ENCODE peak calls at places on chromosomes 1 and 21, in four cellular contexts. X is heart left ventricle, C is fibroblast of pulmonary artery, P is right cardiac atrium. Q is an unnamed sample.

GRCh38 chr1:80217377-80217986 is 1211.0 kb upstream of the ADGRL4 start:
- DNase-seq in X (no peak), C (peak), P (no peak), Q (peak)

GRCh38 chr1:97806996-97807395 is 113.8 kb downstream of the DPYD start:
- DNase-seq in X (no peak), C (no peak), P (no peak), Q (no peak)

GRCh38 chr1:111738436-111739221 is 566 bp downstream of the INKA2 start:
- DNase-seq in X (peak), C (peak), P (peak), Q (peak)

GRCh38 chr1:170145691-170146676 is at the start of gene NTMT2:
- DNase-seq in X (peak), C (peak), P (peak), Q (no peak)

GRCh38 chr1:51284487-51284954 is 45.8 kb downstream of the TTC39A start:
- DNase-seq in X (peak), C (peak), P (no peak), Q (peak)

GRCh38 chr1:109619655-109620395 is at the start of gene AMPD2:
- DNase-seq in X (peak), C (peak), P (peak), Q (peak)

GRCh38 chr1:202155478-202156021 is 4.9 kb downstream of the PTPN7 start:
- DNase-seq in X (no peak), C (no peak), P (no peak), Q (peak)

GRCh38 chr1:10511494-10511885 is 36.7 kb downstream of the PEX14 start:
- DNase-seq in X (no peak), C (no peak), P (no peak), Q (no peak)

GRCh38 chr1:20538760-20539551 is 13.4 kb upstream of the FAM43B start:
- DNase-seq in X (no peak), C (no peak), P (no peak), Q (no peak)

GRCh38 chr1:18541046-18541795 is 60.5 kb downstream of the KLHDC7A start:
- DNase-seq in X (no peak), C (no peak), P (no peak), Q (no peak)

GRCh38 chr1:909861-910310 is 13.8 kb upstream of the SAMD11 start:
- DNase-seq in X (no peak), C (no peak), P (no peak), Q (peak)

GRCh38 chr1:20440785-20441200 is 45.2 kb downstream of the CAMK2N1 start:
- DNase-seq in X (no peak), C (peak), P (peak), Q (peak)

GRCh38 chr1:16215882-16216753 is 3.7 kb upstream of the ARHGEF19 start:
- DNase-seq in X (peak), C (peak), P (peak), Q (peak)

GRCh38 chr1:241513378-241513777 is 6.2 kb downstream of the FH start:
- DNase-seq in X (no peak), C (no peak), P (no peak), Q (no peak)

GRCh38 chr1:87151500-87152421 is 176.9 kb upstream of the LMO4 start:
- DNase-seq in X (peak), C (peak), P (peak), Q (peak)

DNA sequence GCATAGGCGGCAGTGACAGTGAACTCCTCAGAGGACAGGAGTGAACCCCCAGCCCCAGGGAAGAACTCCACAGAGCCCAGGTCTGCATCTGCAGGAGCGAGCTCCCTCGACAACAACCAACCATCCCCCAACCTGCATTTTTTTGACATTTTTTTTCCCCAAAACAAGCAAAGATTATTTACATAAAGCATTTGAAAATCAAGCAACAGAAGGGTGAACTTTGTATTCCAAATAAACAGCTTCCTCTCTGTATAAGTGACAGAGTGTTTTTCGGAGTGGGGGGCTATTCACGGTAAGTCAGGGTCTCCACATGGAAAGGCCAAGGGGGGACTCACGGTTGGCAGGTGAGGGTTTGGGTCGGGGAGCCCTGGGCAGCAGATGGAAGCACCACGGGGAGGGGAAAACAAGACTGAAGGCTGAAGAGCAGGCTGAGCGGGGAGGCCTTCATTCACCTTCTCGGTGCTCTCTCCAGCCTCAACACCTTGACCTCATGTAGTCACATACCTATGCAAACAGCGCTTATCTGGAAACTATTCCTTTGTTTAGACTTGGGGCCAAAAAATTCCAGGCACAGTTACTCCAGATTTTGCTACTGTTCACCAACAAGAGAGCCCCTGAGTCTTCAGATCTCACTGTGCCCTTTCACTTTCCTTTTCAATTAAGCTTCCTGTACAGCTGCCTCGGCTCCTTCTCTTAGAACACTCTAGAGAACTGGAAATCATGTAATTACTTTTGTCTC is 27.6 kb downstream of the C2CD2 start:
- DNase-seq in X (no peak), C (peak), P (no peak), Q (no peak)
- H3K4me3 ChIP-seq in X (peak), C (peak), P (peak), Q (no peak)

GRCh38 chr1:228914700-228915099 is 179.4 kb downstream of the RHOU start:
- DNase-seq in X (no peak), C (no peak), P (no peak), Q (no peak)
- H3K4me3 ChIP-seq in X (no peak), C (no peak), P (no peak), Q (no peak)

GRCh38 chr1:215250913-215251312 is 168.4 kb downstream of the KCNK2 start:
- DNase-seq in X (no peak), C (no peak), P (no peak), Q (no peak)
- H3K4me3 ChIP-seq in X (no peak), C (no peak), P (no peak), Q (no peak)

GRCh38 chr1:226676381-226676780 is 62.7 kb downstream of the ITPKB start:
- DNase-seq in X (no peak), C (no peak), P (no peak), Q (no peak)
- H3K4me3 ChIP-seq in X (no peak), C (no peak), P (no peak), Q (no peak)

GRCh38 chr1:4001461-4001860 is 101.4 kb upstream of the C1orf174 start:
- DNase-seq in X (no peak), C (no peak), P (no peak), Q (no peak)
- H3K4me3 ChIP-seq in X (no peak), C (no peak), P (no peak), Q (no peak)

GRCh38 chr1:24111998-24112380 is at the start of gene MYOM3:
- DNase-seq in X (peak), C (no peak), P (peak), Q (no peak)

GRCh38 chr1:24111264-24111997 is 504 bp downstream of the MYOM3 start:
- DNase-seq in X (peak), C (no peak), P (peak), Q (peak)

GRCh38 chr1:24110642-24111263 is 1.2 kb downstream of the MYOM3 start:
- DNase-seq in X (peak), C (no peak), P (peak), Q (peak)

GRCh38 chr1:24114753-24115152 is 2.8 kb upstream of the MYOM3 start:
- DNase-seq in X (peak), C (no peak), P (no peak), Q (no peak)

DNA sequence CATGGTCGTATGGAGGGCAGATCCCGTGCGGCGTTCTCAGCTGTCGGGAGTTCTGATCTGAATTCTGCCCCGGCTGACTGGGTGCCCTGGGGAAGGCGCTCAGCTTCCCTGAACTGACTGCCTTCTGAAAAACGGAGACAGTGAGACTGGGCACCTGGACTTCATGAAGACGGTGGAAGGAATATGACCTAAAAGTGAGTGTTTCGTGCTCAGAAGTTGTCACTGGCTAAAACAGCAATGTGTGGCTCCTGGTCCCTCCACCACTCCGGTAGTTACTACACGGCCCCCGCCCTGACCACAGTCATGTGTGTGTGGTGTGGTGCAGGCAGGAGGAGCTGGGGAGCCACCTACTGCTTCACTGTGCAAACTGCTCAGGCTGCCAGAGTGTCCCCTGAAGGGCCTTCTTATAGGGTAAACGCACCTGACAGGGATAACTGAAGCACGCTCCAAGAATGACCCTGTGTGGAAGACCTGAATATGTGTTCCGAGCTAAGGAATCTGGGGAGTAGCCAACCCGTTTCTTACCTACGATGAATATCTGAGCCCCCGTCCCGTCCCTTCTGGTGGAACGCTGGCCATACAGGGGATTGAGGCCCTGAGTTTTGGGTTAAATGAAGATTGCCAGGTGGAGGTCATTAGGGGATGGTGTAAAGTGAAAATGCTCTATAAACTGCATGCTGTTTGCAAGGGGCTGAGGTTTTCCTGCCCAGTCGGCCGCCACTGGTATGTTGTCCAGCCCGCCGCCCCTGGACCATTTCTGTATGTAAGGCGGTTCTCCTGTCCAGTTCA is 640 bp upstream of the MYOM3 start:
- DNase-seq in X (peak), C (peak), P (peak), Q (peak)
- H3K4me3 ChIP-seq in X (peak), C (no peak), P (peak), Q (no peak)

GRCh38 chr1:91711504-91712247 is 174.3 kb downstream of the TGFBR3 start:
- DNase-seq in X (no peak), C (no peak), P (no peak), Q (no peak)
- H3K4me3 ChIP-seq in X (no peak), C (no peak), P (peak), Q (no peak)

GRCh38 chr1:40785446-40785845 is 1.9 kb downstream of the KCNQ4 start:
- DNase-seq in X (peak), C (no peak), P (no peak), Q (no peak)
- H3K4me3 ChIP-seq in X (no peak), C (no peak), P (no peak), Q (no peak)

GRCh38 chr1:216144661-216145450 is 278.4 kb downstream of the USH2A start:
- DNase-seq in X (no peak), C (no peak), P (no peak), Q (no peak)
- H3K4me3 ChIP-seq in X (no peak), C (no peak), P (no peak), Q (no peak)

GRCh38 chr1:32265846-32266245 is 14.8 kb downstream of the LCK start:
- DNase-seq in X (no peak), C (no peak), P (no peak), Q (no peak)
- H3K4me3 ChIP-seq in X (no peak), C (no peak), P (no peak), Q (no peak)